ENCODE peak calls at places on chromosome 22, in eight cellular contexts. K, A, E, T, P, Y, O and R are unnamed samples.

GRCh38 chr22:27218521-27218920 is 561.1 kb downstream of the MIAT start:
- DNase-seq in O (no peak), A (no peak), P (no peak), Y (no peak), K (no peak), T (no peak), E (no peak), R (no peak)

GRCh38 chr22:19395276-19395675 is 36.3 kb downstream of the HIRA start:
- DNase-seq in A (no peak), P (no peak), T (no peak), K (no peak), Y (no peak), E (no peak), O (no peak), R (no peak)

GRCh38 chr22:46993626-46994025 is 231.2 kb downstream of the TBC1D22A start:
- DNase-seq in K (peak), P (no peak), A (no peak), O (no peak), Y (no peak), T (peak), E (no peak), R (no peak)

GRCh38 chr22:21000215-21000986 is 1.5 kb downstream of the THAP7 start:
- DNase-seq in A (peak), K (no peak), P (no peak), Y (no peak), O (no peak), T (no peak), E (no peak), R (no peak)

GRCh38 chr22:30250713-30251267 is 4.2 kb upstream of the LIF start:
- DNase-seq in E (peak), T (no peak), A (peak), O (no peak), Y (peak), K (no peak), P (no peak), R (no peak)

GRCh38 chr22:39665229-39665628 is 94.7 kb downstream of the CACNA1I start:
- DNase-seq in K (no peak), Y (peak), A (no peak), T (no peak), P (no peak), E (no peak), O (no peak), R (no peak)

GRCh38 chr22:33785283-33785991 is 134.8 kb downstream of the LARGE1 start:
- DNase-seq in K (no peak), O (peak), E (peak), Y (no peak), A (peak), P (no peak), T (no peak), R (peak)

GRCh38 chr22:33851240-33851639 is 69.0 kb downstream of the LARGE1 start:
- DNase-seq in E (no peak), P (peak), K (no peak), T (no peak), O (no peak), A (no peak), Y (no peak), R (no peak)

GRCh38 chr22:20867179-20868099 is 8.6 kb downstream of the SNAP29 start:
- DNase-seq in K (no peak), E (no peak), P (peak), O (no peak), T (no peak), A (no peak), Y (no peak), R (no peak)

GRCh38 chr22:32926600-32926999 is 125.1 kb downstream of the TIMP3 start:
- DNase-seq in P (peak), K (no peak), E (peak), Y (no peak), T (no peak), A (peak), O (peak), R (no peak)

GRCh38 chr22:50269573-50270301 is 443 bp downstream of the MAPK11 start:
- DNase-seq in Y (peak), E (peak), T (peak), O (no peak), A (peak), P (peak), K (no peak), R (no peak)

GRCh38 chr22:37337204-37337943 is 55.1 kb downstream of the CYTH4 start:
- DNase-seq in P (no peak), A (peak), E (peak), Y (peak), K (no peak), T (no peak), O (no peak), R (no peak)

GRCh38 chr22:17777005-17777716 is 2.9 kb upstream of the BID start:
- DNase-seq in K (peak), T (no peak), O (no peak), A (no peak), P (peak), Y (no peak), E (no peak), R (no peak)

GRCh38 chr22:31653944-31654343 is 8.1 kb downstream of the PISD start:
- DNase-seq in E (no peak), K (no peak), O (no peak), Y (no peak), T (no peak), A (no peak), P (no peak), R (no peak)

GRCh38 chr22:31651667-31652066 is 10.3 kb downstream of the PISD start:
- DNase-seq in Y (no peak), P (no peak), E (no peak), O (no peak), T (no peak), K (no peak), A (no peak), R (no peak)

GRCh38 chr22:31652911-31653684 is 8.9 kb downstream of the PISD start:
- DNase-seq in Y (no peak), T (no peak), K (no peak), P (no peak), E (no peak), O (no peak), A (peak), R (no peak)

GRCh38 chr22:31652129-31652528 is 9.9 kb downstream of the PISD start:
- DNase-seq in O (no peak), A (no peak), K (no peak), P (no peak), Y (no peak), E (no peak), T (no peak), R (no peak)

GRCh38 chr22:31654408-31654807 is 7.6 kb downstream of the PISD start:
- DNase-seq in A (no peak), O (no peak), Y (no peak), K (no peak), E (no peak), T (no peak), P (no peak), R (no peak)
- H3K4me3 ChIP-seq in A (no peak), O (no peak), Y (no peak), K (no peak), E (no peak), T (no peak), P (no peak), R (no peak)

GRCh38 chr22:24133187-24133965 is 47.9 kb upstream of the SUSD2 start:
- DNase-seq in A (no peak), K (peak), E (peak), P (no peak), O (no peak), Y (no peak), T (no peak), R (no peak)
- TF ChIP-seq CTCF in A (peak), K (peak), E (peak), P (peak), O (peak), Y (peak), T (no peak), R (peak)

DNA sequence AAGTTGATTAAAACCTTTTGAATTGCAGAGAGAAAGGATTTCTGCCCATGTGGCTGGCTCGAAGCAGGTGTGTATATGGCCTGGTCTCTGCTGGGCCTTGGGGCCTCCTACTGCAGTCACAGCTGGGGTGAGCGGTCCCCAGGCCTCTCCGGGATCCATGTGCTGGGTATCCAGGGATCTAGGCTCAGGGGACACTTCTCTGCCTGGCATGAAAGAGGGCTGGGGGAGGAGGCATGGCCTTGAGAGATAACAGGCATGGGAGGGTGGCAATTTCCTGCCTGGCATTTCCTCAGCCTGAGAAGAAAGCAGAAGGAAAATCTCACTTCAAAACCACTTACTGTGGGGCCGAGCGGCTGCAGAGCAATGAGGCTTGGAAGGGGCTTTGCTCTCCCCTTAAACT is 20.3 kb upstream of the PARVG start:
- DNase-seq in K (no peak), T (no peak), P (no peak), E (no peak), O (no peak), Y (no peak), A (no peak), R (no peak)
- H3K4me3 ChIP-seq in K (no peak), T (no peak), P (no peak), E (no peak), O (no peak), Y (no peak), A (no peak), R (no peak)

DNA sequence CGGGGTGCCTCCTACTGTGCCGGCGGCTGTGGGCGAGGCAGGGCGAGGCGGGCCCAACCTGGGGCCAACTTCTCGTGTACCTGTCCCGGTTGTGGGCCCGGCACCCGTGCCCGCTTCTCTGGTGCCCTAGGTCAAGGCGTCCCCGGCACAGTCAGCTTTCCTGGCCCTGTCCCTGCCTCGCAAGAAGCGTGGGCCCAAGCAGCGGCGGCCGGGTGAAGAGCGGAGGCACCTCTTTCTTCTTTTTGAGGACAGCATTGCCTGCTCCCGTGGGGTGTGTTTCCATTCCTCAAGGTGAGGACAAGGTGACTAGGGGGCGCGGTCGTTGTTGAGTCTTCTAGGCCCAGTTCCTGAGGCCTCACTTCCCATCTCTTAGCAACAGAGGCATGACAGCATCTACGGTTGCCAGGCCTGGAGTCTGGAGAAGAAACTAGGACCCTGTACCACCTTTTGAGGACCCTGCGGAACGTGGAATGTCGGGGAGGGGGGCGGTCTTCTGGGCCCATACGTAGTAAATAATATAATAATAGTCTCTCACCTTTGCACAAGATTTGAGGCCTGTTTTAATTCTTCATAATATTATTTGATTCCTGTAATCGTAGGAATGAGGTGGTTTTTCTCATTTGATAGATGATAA is 418 bp downstream of the ACO2 start:
- DNase-seq in P (peak), A (no peak), K (no peak), E (no peak), Y (no peak), T (no peak), O (no peak), R (no peak)
- TF ChIP-seq CTCF in P (peak), A (no peak), K (no peak), E (no peak), Y (no peak), T (no peak), O (no peak), R (no peak)